ENCODE peak calls at places on chromosomes 11 and 22, in six cellular contexts. E is naive thymus-derived CD8-positive, alpha-beta T cell; Z is activated T-cell treated with anti-CD3 and anti-CD28 coated beads, Interleukin-2, amount 50 U/mL, for 24 hours; G is GM03348; R is anterior cingulate cortex; B is stimulated activated CD8-positive, alpha-beta memory T cell treated with anti-CD3 and anti-CD28 coated beads, Interleukin-15, amount 100 ng/mL, for 4 hours. S is an unnamed sample.

GRCh38 chr11:123103326-123103980 is 41.5 kb upstream of the HSPA8 start:
- DNase-seq in E (peak; percentile 20), Z (no peak), G (peak; percentile 67), R (peak; percentile 20), B (no peak), S (peak; percentile 54)

GRCh38 chr22:24450600-24450999 is 23.2 kb downstream of the ADORA2A start:
- DNase-seq in E (no peak), Z (no peak), G (no peak), R (no peak), B (no peak), S (no peak)

GRCh38 chr11:120399312-120399711 is 63.1 kb downstream of the ARHGEF12 start:
- DNase-seq in E (no peak), Z (no peak), G (no peak), R (no peak), B (no peak), S (no peak)

GRCh38 chr11:124612045-124612444 is 817 bp downstream of the PANX3 start:
- DNase-seq in E (no peak), Z (no peak), G (no peak), R (no peak), B (no peak), S (no peak)

GRCh38 chr22:26548984-26549383 is 36.7 kb upstream of the TFIP11 start:
- DNase-seq in E (no peak), Z (no peak), G (no peak), R (no peak), B (no peak), S (no peak)

GRCh38 chr11:2886191-2886894 is 768 bp upstream of the CDKN1C start:
- DNase-seq in E (peak; percentile 12), Z (no peak), G (peak; percentile 52), R (no peak), B (no peak), S (no peak)

GRCh38 chr11:1926156-1927031 is 6.9 kb downstream of the TNNT3 start:
- DNase-seq in E (no peak), Z (no peak), G (no peak), R (no peak), B (no peak), S (no peak)

GRCh38 chr22:37972527-37972926 is 11.8 kb downstream of the SOX10 start:
- DNase-seq in E (no peak), Z (no peak), G (no peak), R (no peak), B (no peak), S (no peak)

GRCh38 chr11:134207538-134208239 is 16.1 kb downstream of the NCAPD3 start:
- DNase-seq in E (peak; percentile 58), Z (peak; percentile 74), G (no peak), R (no peak), B (peak; percentile 31), S (peak; percentile 24)

GRCh38 chr22:46894081-46894671 is 131.7 kb downstream of the TBC1D22A start:
- DNase-seq in E (no peak), Z (no peak), G (peak; percentile 30), R (no peak), B (no peak), S (no peak)

GRCh38 chr11:120714448-120714847 is 202.9 kb downstream of the GRIK4 start:
- DNase-seq in E (no peak), Z (no peak), G (no peak), R (no peak), B (no peak), S (no peak)

GRCh38 chr11:129163714-129164164 is 28.4 kb downstream of the ARHGAP32 start:
- DNase-seq in E (no peak), Z (no peak), G (no peak), R (no peak), B (no peak), S (no peak)

GRCh38 chr11:110778351-110778750 is 66.1 kb upstream of the ARHGAP20 start:
- DNase-seq in E (no peak), Z (no peak), G (no peak), R (no peak), B (no peak), S (peak; percentile 48)

GRCh38 chr11:77374611-77375031 is 73.1 kb upstream of the GDPD4 start:
- DNase-seq in E (no peak), Z (no peak), G (no peak), R (no peak), B (no peak), S (no peak)

GRCh38 chr11:61176446-61176845 is 15.2 kb upstream of the VPS37C start:
- DNase-seq in E (no peak), Z (no peak), G (no peak), R (no peak), B (no peak), S (no peak)

GRCh38 chr22:40491990-40492631 is 121.7 kb downstream of the SGSM3 start:
- DNase-seq in E (no peak), Z (no peak), G (no peak), R (no peak), B (no peak), S (no peak)

GRCh38 chr22:17121235-17122195 is at the start of gene TMEM121B:
- DNase-seq in E (peak; percentile 11), Z (peak; percentile 44), G (peak; percentile 78), R (peak; percentile 58), B (no peak), S (peak; percentile 72)

GRCh38 chr11:9380773-9381172 is 3.7 kb upstream of the IPO7 start:
- DNase-seq in E (no peak), Z (no peak), G (peak; percentile 33), R (no peak), B (no peak), S (no peak)

S was measured in MG63.